ENCODE peak calls at places on chromosomes 4 and X, in ten cellular contexts. Y is heart right ventricle; K is NCI-H1105; G is renal cortical epithelial cell; I is naive thymus-derived CD8-positive, alpha-beta T cell; B is AG10803; Q is ACHN; N is mucosa of gallbladder; S is Calu3; W is cardiac muscle cell. H is an unnamed sample.

GRCh38 chr4:75432683-75433082 is 81.5 kb downstream of the RCHY1 start:
- DNase-seq in I (no peak), Q (peak; percentile 48), G (peak; percentile 22), N (no peak), B (peak; percentile 18), Y (no peak), S (peak; percentile 2), K (no peak), W (peak; percentile 25), H (peak; percentile 21)

GRCh38 chr4:171981185-171981584 is 168.0 kb downstream of the GALNTL6 start:
- DNase-seq in S (no peak), Q (no peak), I (no peak), Y (no peak), B (no peak), W (no peak), N (no peak), G (peak; percentile 1), K (no peak), H (no peak)

GRCh38 chrX:57929373-57929772 is 19.1 kb upstream of the ZXDA start:
- DNase-seq in Q (no peak), I (no peak), G (peak; percentile 7), K (no peak), N (no peak), Y (no peak), B (peak; percentile 36), W (peak; percentile 29), S (no peak), H (no peak)

GRCh38 chr4:108611360-108611759 is 9.0 kb upstream of the RPL34 start:
- DNase-seq in I (no peak), K (no peak), W (no peak), S (no peak), Y (no peak), N (no peak), Q (no peak), G (no peak), B (peak; percentile 23), H (no peak)

GRCh38 chrX:86379209-86379608 is 231.0 kb downstream of the DACH2 start:
- DNase-seq in S (no peak), Q (no peak), Y (no peak), B (no peak), G (no peak), W (no peak), I (no peak), K (no peak), N (no peak), H (no peak)

GRCh38 chr4:184349283-184350039 is 124.9 kb downstream of the IRF2 start:
- DNase-seq in W (no peak), Y (no peak), G (no peak), B (no peak), Q (no peak), S (no peak), K (no peak), I (no peak), N (peak; percentile 31), H (peak; percentile 49)

GRCh38 chrX:20026278-20026677 is 35.4 kb upstream of the BCLAF3 start:
- DNase-seq in B (peak; percentile 61), Y (no peak), K (no peak), S (no peak), N (no peak), Q (peak; percentile 62), I (no peak), G (peak; percentile 78), W (no peak), H (no peak)

GRCh38 chr4:31657859-31658258 is 937.7 kb downstream of the PCDH7 start:
- DNase-seq in Y (no peak), G (no peak), B (no peak), K (no peak), N (no peak), I (no peak), W (no peak), Q (no peak), S (no peak), H (no peak)

GRCh38 chr4:96175871-96176270 is 336.0 kb downstream of the PDHA2 start:
- DNase-seq in G (peak; percentile 51), W (no peak), K (no peak), I (no peak), N (no peak), Y (no peak), B (no peak), S (no peak), Q (no peak), H (no peak)

GRCh38 chr4:88335092-88335665 is 43.5 kb upstream of the HERC6 start:
- DNase-seq in B (peak; percentile 23), K (no peak), Q (no peak), I (no peak), G (no peak), W (peak; percentile 12), S (no peak), Y (no peak), N (peak; percentile 15), H (no peak)

GRCh38 chr4:143482753-143483362 is 30.6 kb upstream of the SMARCA5 start:
- DNase-seq in W (peak; percentile 41), G (peak; percentile 61), B (peak; percentile 64), I (no peak), Q (peak; percentile 55), S (peak; percentile 24), Y (peak; percentile 20), K (peak; percentile 13), N (peak; percentile 24), H (no peak)

GRCh38 chr4:3613980-3614730 is 81.9 kb upstream of the LRPAP1 start:
- DNase-seq in I (no peak), Q (no peak), Y (peak; percentile 22), K (peak; percentile 42), G (no peak), N (peak; percentile 23), B (peak; percentile 12), S (no peak), W (peak; percentile 49), H (no peak)

GRCh38 chrX:71070531-71070930 is 2.4 kb upstream of the SNX12 start:
- DNase-seq in Y (no peak), I (no peak), B (no peak), G (no peak), N (no peak), W (no peak), K (no peak), S (no peak), Q (no peak), H (no peak)

GRCh38 chrX:50211510-50211909 is 6.9 kb downstream of the CCNB3 start:
- DNase-seq in B (peak; percentile 5), S (no peak), K (no peak), N (no peak), Y (no peak), G (no peak), I (no peak), W (no peak), Q (peak; percentile 7), H (no peak)

GRCh38 chrX:103845165-103845653 is 13.2 kb upstream of the RAB9B start:
- DNase-seq in G (peak; percentile 92), B (peak; percentile 85), N (peak; percentile 68), W (peak; percentile 71), K (peak; percentile 21), I (peak; percentile 0), S (peak; percentile 79), Y (peak; percentile 37), Q (peak; percentile 81), H (peak; percentile 42)

GRCh38 chr4:12244949-12245348 is 816.3 kb upstream of the HS3ST1 start:
- DNase-seq in B (no peak), W (no peak), G (no peak), Y (no peak), I (no peak), Q (no peak), S (no peak), K (no peak), N (no peak), H (no peak)